ENCODE peak calls at places on chromosomes 2 and 18, in four cellular contexts. H is colonic mucosa, J is cardiac muscle cell, K is AG04449. Y is an unnamed sample.

GRCh38 chr2:240800241-240800640 is 19.8 kb downstream of the KIF1A start:
- DNase-seq in K (no peak), J (peak), H (no peak), Y (no peak)

GRCh38 chr18:57539702-57540101 is 46.8 kb downstream of the FECH start:
- DNase-seq in H (no peak), K (no peak), J (no peak), Y (no peak)

GRCh38 chr2:27891063-27891819 is 712 bp downstream of the BABAM2 start:
- DNase-seq in K (no peak), H (peak), J (peak), Y (peak)

GRCh38 chr2:104859310-104860130 is 5.6 kb downstream of the POU3F3 start:
- DNase-seq in J (no peak), K (no peak), H (no peak), Y (no peak)

GRCh38 chr2:181461056-181461630 is 4.0 kb downstream of the ITGA4 start:
- DNase-seq in H (no peak), J (no peak), K (no peak), Y (no peak)

GRCh38 chr2:6896930-6897759 is 19.6 kb downstream of the RSAD2 start:
- DNase-seq in K (no peak), H (no peak), J (peak), Y (peak)

GRCh38 chr2:83459456-83459855 is 999.6 kb downstream of the SUCLG1 start:
- DNase-seq in K (no peak), J (no peak), H (no peak), Y (no peak)

GRCh38 chr2:241118727-241119505 is 16.8 kb upstream of the MTERF4 start:
- DNase-seq in J (no peak), H (no peak), K (no peak), Y (no peak)

GRCh38 chr18:44725300-44726096 is 44.8 kb downstream of the SETBP1 start:
- DNase-seq in J (peak), K (no peak), H (no peak), Y (no peak)

GRCh38 chr2:43605851-43606250 is 10.0 kb upstream of the THADA start:
- DNase-seq in H (no peak), K (no peak), J (no peak), Y (no peak)

GRCh38 chr2:21317131-21317530 is 193.4 kb downstream of the TDRD15 start:
- DNase-seq in H (peak), K (no peak), J (peak), Y (no peak)

GRCh38 chr2:123363076-123363475 is 662.0 kb upstream of the CNTNAP5 start:
- DNase-seq in H (no peak), K (no peak), J (no peak), Y (no peak)

DNA sequence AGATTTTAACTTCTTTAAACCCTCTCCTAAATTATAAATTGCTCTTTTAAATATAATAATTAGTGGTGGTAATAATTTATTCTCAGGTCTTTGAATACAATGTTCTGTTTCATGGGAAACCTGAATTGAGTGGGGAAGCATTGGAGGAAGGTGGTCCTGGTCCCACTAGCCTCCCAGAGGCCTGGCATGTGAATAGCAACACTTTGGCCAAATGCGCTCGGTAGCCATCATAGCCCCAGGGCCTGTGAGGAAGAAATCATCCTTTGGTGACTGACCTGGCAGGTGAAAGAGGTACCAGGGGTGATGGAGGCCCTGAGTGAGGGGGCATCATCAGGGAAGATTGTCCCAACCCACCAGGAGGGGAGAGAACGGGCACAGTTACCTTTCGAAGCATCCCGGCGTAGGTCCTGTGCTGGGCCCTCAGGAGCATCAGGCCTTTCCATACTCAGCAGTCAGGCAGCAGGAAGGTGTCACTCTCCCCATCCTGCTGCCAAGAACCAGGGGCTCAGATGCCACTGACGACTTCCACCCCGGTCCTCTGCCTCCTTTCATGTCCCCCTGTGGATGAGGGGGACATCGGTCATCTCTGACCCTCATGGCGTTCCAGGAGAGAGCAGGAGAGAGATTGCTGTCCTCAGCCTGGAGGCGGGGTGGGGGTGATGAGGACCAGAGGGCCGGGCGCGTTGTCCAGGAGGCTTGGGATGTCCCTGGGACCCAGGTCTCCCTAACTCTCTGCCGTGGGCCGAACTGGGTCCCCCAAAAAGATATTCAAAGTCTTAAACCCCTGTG is 78.6 kb upstream of the HPCAL1 start:
- DNase-seq in K (no peak), H (no peak), J (no peak), Y (no peak)
- TF ChIP-seq CTCF in K (no peak), H (no peak), J (no peak), Y (no peak)

DNA sequence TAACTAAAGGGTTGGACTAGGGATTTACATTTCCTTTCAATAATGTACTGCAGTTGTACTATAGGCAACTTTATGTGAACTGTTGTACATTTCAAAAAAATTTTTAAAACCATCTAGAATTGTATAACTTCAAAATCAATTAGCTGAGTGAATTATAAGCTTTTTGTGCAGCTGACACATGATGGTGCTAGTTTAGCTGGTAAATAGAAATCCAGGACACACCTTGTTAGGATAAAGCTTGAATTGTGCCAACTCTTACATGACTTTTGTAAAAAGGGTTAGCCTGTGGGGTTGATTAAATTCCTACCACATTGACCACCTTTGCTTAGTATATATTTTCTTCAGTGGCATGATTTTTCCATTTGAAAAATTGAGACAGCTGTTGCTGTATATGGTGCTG is 104.4 kb downstream of the CPS1 start:
- DNase-seq in H (no peak), J (no peak), K (no peak), Y (no peak)
- H3K4me3 ChIP-seq in H (no peak), J (no peak), K (no peak), Y (no peak)

GRCh38 chr18:30192216-30192615 is 850.3 kb downstream of the DSC3 start:
- DNase-seq in J (no peak), K (no peak), H (no peak), Y (no peak)
- TF ChIP-seq CTCF in J (no peak), K (no peak), H (no peak), Y (no peak)

GRCh38 chr2:120438301-120439066 is 92.5 kb downstream of the INHBB start:
- DNase-seq in H (no peak), K (no peak), J (no peak), Y (no peak)
- H3K4me3 ChIP-seq in H (no peak), K (no peak), J (no peak), Y (no peak)

GRCh38 chr2:46504685-46505559 is 25.6 kb downstream of the TMEM247 start:
- DNase-seq in K (no peak), H (no peak), J (no peak), Y (no peak)

GRCh38 chr2:46504221-46504620 is 24.9 kb downstream of the TMEM247 start:
- DNase-seq in K (no peak), J (no peak), H (no peak), Y (no peak)

GRCh38 chr2:46508312-46508711 is 28.9 kb downstream of the TMEM247 start:
- DNase-seq in K (no peak), H (no peak), J (no peak), Y (no peak)

GRCh38 chr2:46508734-46509133 is 29.4 kb downstream of the TMEM247 start:
- DNase-seq in J (no peak), H (no peak), K (no peak), Y (no peak)

DNA sequence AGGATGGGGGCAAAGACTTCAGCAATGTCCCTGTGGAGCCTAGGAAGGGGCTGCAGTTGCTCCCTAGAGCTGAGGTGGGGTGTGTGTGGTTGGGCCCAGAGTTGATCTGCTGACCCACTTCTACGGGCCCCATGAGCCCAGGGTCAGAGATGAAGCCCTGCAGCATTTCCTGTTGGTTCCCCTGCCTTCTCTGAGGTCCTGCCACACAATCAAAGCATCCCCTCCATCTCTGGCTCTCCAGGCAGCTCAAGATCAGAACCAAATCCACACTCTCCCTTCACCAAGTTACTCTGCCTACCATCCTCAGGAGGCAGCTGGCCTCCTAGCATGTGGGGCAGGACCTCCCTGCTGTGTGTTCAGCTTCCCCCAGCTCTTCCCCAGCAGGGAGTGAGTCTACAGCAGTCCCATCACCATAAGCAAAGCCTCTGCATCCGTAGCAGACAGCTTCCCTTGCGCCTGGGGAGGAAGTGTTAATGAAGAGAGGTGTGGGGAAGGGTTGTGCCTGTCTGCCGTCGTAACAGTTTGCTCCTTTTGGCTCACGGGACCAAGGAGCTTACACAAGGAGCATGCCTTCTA is 26.9 kb downstream of the TMEM247 start:
- DNase-seq in K (no peak), H (no peak), J (no peak), Y (no peak)
- TF ChIP-seq CTCF in K (no peak), H (no peak), J (no peak), Y (no peak)

DNA sequence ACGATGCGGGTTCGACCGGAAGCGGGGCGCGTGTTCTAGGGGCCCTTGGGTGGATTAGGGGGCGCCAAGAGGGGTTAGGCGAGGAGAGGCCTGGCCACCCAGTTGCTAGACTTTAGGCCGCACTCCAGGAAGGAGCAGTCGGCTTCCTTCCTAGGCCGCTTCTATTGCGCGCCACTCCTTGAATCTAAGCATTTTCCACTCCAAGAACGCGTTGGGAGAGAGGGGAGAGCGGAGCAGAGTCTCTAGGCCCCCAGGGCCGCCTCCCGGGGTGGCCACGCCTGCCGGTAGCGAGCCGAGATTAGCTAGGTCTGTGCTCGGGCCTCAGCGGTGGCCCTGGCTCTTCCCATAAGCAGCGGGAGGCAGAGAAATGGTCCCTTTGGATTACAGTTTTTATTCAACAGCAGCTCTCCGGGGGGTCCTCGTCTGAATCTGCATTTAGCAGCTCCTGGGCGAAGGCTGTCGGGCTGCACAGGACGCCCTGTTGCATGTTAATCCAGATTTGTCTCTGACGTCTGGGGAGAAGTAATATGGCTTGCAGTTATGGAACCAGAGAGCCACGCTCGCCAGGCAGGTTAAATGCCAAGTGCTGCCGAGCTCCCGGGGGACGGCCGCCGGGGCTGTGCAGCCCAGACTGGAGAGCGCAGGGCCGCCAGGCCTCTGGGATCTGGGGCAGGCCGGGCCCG is 11.4 kb downstream of the MEIS1 start:
- DNase-seq in J (peak), K (no peak), H (no peak), Y (no peak)
- H3K4me3 ChIP-seq in J (peak), K (peak), H (peak), Y (no peak)

GRCh38 chr2:74982581-74982980 is 24.1 kb downstream of the POLE4 start:
- DNase-seq in H (no peak), K (no peak), J (peak), Y (no peak)
- TF ChIP-seq CTCF in H (no peak), K (peak), J (peak), Y (peak)

Y was measured in AG09309.